ENCODE peak calls at places on chromosomes 6 and 20, in nine cellular contexts. One of them, this sample, is unnamed.

GRCh38 chr6:14270925-14271791 is 153.6 kb downstream of the CD83 start:
- DNase-seq in AG09309: peak
- DNase-seq in Peyer's patch: no peak
- DNase-seq in AG10803: peak
- DNase-seq in thyroid gland: no peak
- DNase-seq in fibroblast of pulmonary artery: peak
- DNase-seq in uterus: no peak
- DNase-seq in fibroblast of mammary gland: peak
- DNase-seq in left ventricle myocardium inferior: no peak
- DNase-seq in this sample: peak

GRCh38 chr6:133964052-133964451 is 11.0 kb downstream of the TBPL1 start:
- DNase-seq in fibroblast of pulmonary artery: peak
- DNase-seq in Peyer's patch: no peak
- DNase-seq in uterus: no peak
- DNase-seq in left ventricle myocardium inferior: no peak
- DNase-seq in thyroid gland: no peak
- DNase-seq in AG10803: peak
- DNase-seq in AG09309: peak
- DNase-seq in fibroblast of mammary gland: peak
- DNase-seq in this sample: peak

GRCh38 chr6:160972111-160972510 is 19.5 kb upstream of the MAP3K4 start:
- DNase-seq in thyroid gland: no peak
- DNase-seq in left ventricle myocardium inferior: no peak
- DNase-seq in Peyer's patch: no peak
- DNase-seq in AG10803: peak
- DNase-seq in uterus: no peak
- DNase-seq in fibroblast of pulmonary artery: peak
- DNase-seq in fibroblast of mammary gland: peak
- DNase-seq in AG09309: peak
- DNase-seq in this sample: peak

GRCh38 chr20:24034820-24035219 is 46.2 kb upstream of the GGTLC1 start:
- DNase-seq in fibroblast of mammary gland: no peak
- DNase-seq in AG10803: peak
- DNase-seq in AG09309: no peak
- DNase-seq in uterus: no peak
- DNase-seq in left ventricle myocardium inferior: no peak
- DNase-seq in Peyer's patch: no peak
- DNase-seq in thyroid gland: peak
- DNase-seq in fibroblast of pulmonary artery: peak
- DNase-seq in this sample: no peak

GRCh38 chr6:128421788-128422187 is 98.6 kb downstream of the PTPRK start:
- DNase-seq in thyroid gland: no peak
- DNase-seq in AG09309: no peak
- DNase-seq in AG10803: no peak
- DNase-seq in fibroblast of mammary gland: no peak
- DNase-seq in uterus: no peak
- DNase-seq in fibroblast of pulmonary artery: no peak
- DNase-seq in Peyer's patch: no peak
- DNase-seq in left ventricle myocardium inferior: no peak
- DNase-seq in this sample: no peak

GRCh38 chr6:4786936-4787504 is 10.8 kb downstream of the CDYL start:
- DNase-seq in Peyer's patch: no peak
- DNase-seq in AG10803: no peak
- DNase-seq in thyroid gland: no peak
- DNase-seq in fibroblast of mammary gland: no peak
- DNase-seq in uterus: no peak
- DNase-seq in left ventricle myocardium inferior: no peak
- DNase-seq in AG09309: no peak
- DNase-seq in fibroblast of pulmonary artery: no peak
- DNase-seq in this sample: no peak

GRCh38 chr6:38955876-38956275 is 92.7 kb upstream of the GLP1R start:
- DNase-seq in Peyer's patch: no peak
- DNase-seq in uterus: no peak
- DNase-seq in fibroblast of mammary gland: no peak
- DNase-seq in fibroblast of pulmonary artery: no peak
- DNase-seq in AG10803: no peak
- DNase-seq in left ventricle myocardium inferior: peak
- DNase-seq in thyroid gland: peak
- DNase-seq in AG09309: no peak
- DNase-seq in this sample: no peak

GRCh38 chr20:1579488-1579887 is 22.0 kb upstream of the SIRPD start:
- DNase-seq in uterus: no peak
- DNase-seq in AG09309: no peak
- DNase-seq in Peyer's patch: no peak
- DNase-seq in fibroblast of mammary gland: no peak
- DNase-seq in left ventricle myocardium inferior: no peak
- DNase-seq in AG10803: no peak
- DNase-seq in thyroid gland: no peak
- DNase-seq in fibroblast of pulmonary artery: no peak
- DNase-seq in this sample: no peak

GRCh38 chr6:123640567-123641187 is 3.9 kb upstream of the TRDN start:
- DNase-seq in AG10803: no peak
- DNase-seq in AG09309: no peak
- DNase-seq in Peyer's patch: no peak
- DNase-seq in thyroid gland: no peak
- DNase-seq in left ventricle myocardium inferior: no peak
- DNase-seq in fibroblast of mammary gland: no peak
- DNase-seq in uterus: no peak
- DNase-seq in fibroblast of pulmonary artery: no peak
- DNase-seq in this sample: no peak

GRCh38 chr6:78829407-78829806 is 37.9 kb upstream of the IRAK1BP1 start:
- DNase-seq in AG10803: no peak
- DNase-seq in fibroblast of mammary gland: no peak
- DNase-seq in thyroid gland: no peak
- DNase-seq in fibroblast of pulmonary artery: no peak
- DNase-seq in left ventricle myocardium inferior: no peak
- DNase-seq in AG09309: no peak
- DNase-seq in Peyer's patch: no peak
- DNase-seq in uterus: no peak
- DNase-seq in this sample: no peak

GRCh38 chr6:135087403-135087802 is 32.8 kb upstream of the HBS1L start:
- DNase-seq in Peyer's patch: no peak
- DNase-seq in AG10803: no peak
- DNase-seq in fibroblast of pulmonary artery: no peak
- DNase-seq in uterus: no peak
- DNase-seq in left ventricle myocardium inferior: no peak
- DNase-seq in thyroid gland: no peak
- DNase-seq in fibroblast of mammary gland: no peak
- DNase-seq in AG09309: no peak
- DNase-seq in this sample: no peak

GRCh38 chr6:160882741-160883340 is 108.7 kb upstream of the MAP3K4 start:
- DNase-seq in thyroid gland: no peak
- DNase-seq in AG09309: peak
- DNase-seq in AG10803: peak
- DNase-seq in fibroblast of pulmonary artery: peak
- DNase-seq in uterus: no peak
- DNase-seq in fibroblast of mammary gland: peak
- DNase-seq in Peyer's patch: no peak
- DNase-seq in left ventricle myocardium inferior: no peak
- DNase-seq in this sample: peak

GRCh38 chr6:167324111-167324510 is 775 bp upstream of the TTLL2 start:
- DNase-seq in fibroblast of pulmonary artery: no peak
- DNase-seq in Peyer's patch: no peak
- DNase-seq in uterus: no peak
- DNase-seq in AG09309: no peak
- DNase-seq in fibroblast of mammary gland: no peak
- DNase-seq in thyroid gland: no peak
- DNase-seq in AG10803: no peak
- DNase-seq in left ventricle myocardium inferior: no peak
- DNase-seq in this sample: peak

GRCh38 chr6:4114123-4114522 is 21.3 kb downstream of the ECI2 start:
- DNase-seq in thyroid gland: no peak
- DNase-seq in AG10803: no peak
- DNase-seq in fibroblast of mammary gland: peak
- DNase-seq in AG09309: no peak
- DNase-seq in fibroblast of pulmonary artery: no peak
- DNase-seq in Peyer's patch: no peak
- DNase-seq in uterus: no peak
- DNase-seq in left ventricle myocardium inferior: no peak
- DNase-seq in this sample: peak

GRCh38 chr6:12331951-12332749 is 42.0 kb downstream of the EDN1 start:
- DNase-seq in AG10803: peak
- DNase-seq in uterus: no peak
- DNase-seq in fibroblast of pulmonary artery: peak
- DNase-seq in left ventricle myocardium inferior: no peak
- DNase-seq in fibroblast of mammary gland: no peak
- DNase-seq in AG09309: no peak
- DNase-seq in Peyer's patch: no peak
- DNase-seq in thyroid gland: no peak
- DNase-seq in this sample: peak

GRCh38 chr6:111651185-111652034 is 45.7 kb upstream of the TRAF3IP2 start:
- DNase-seq in left ventricle myocardium inferior: no peak
- DNase-seq in AG09309: no peak
- DNase-seq in Peyer's patch: no peak
- DNase-seq in fibroblast of mammary gland: peak
- DNase-seq in thyroid gland: no peak
- DNase-seq in AG10803: no peak
- DNase-seq in fibroblast of pulmonary artery: no peak
- DNase-seq in uterus: no peak
- DNase-seq in this sample: no peak

GRCh38 chr6:30763618-30764489 is 19.5 kb upstream of the IER3 start:
- DNase-seq in Peyer's patch: no peak
- DNase-seq in left ventricle myocardium inferior: no peak
- DNase-seq in AG09309: no peak
- DNase-seq in fibroblast of pulmonary artery: peak
- DNase-seq in fibroblast of mammary gland: no peak
- DNase-seq in uterus: no peak
- DNase-seq in AG10803: no peak
- DNase-seq in thyroid gland: peak
- DNase-seq in this sample: no peak
- TF ChIP-seq CTCF in Peyer's patch: no peak
- TF ChIP-seq CTCF in left ventricle myocardium inferior: peak
- TF ChIP-seq CTCF in AG09309: no peak
- TF ChIP-seq CTCF in fibroblast of pulmonary artery: peak
- TF ChIP-seq CTCF in fibroblast of mammary gland: no peak
- TF ChIP-seq CTCF in uterus: no peak
- TF ChIP-seq CTCF in AG10803: peak
- TF ChIP-seq CTCF in thyroid gland: no peak
- TF ChIP-seq CTCF in this sample: peak

DNA sequence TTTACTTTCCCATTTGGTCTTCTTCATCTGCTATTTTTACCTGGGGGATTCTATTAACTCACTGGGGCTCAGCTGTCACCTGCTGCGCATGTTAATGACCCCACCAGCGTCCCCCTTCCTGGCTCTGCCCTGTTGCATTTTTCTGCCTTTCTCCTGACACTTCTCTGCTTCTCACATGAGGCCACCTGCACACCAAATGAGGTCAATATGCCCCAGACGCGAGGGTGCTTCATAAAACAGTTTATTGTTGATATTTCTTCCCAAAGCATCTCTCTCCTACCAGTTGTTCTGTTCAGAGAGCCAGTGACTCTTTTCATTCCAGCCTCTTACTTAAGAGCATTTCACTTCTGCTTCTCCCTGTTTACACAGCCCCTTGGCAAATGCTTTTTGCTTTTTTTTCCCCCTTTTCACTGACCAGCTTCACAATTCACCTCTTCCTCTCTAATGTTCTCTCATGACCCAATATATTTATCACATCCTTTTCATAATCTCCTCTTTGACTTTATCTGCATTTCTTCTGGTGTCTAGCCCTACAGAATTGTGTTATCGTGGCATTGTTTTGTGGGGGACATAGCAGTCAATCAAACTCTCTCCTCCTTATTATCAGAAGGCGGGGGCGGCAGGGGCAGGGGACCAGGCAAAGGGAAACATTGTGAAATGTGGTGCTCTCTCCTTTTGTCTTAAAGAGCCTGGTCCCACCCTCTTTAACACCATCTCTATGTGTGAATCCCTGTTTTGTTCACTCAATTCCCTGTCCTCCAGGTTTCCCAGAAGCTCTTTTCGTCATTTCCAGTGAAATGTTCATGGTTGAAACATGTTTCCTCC is 545.8 kb upstream of the CITED2 start:
- DNase-seq in fibroblast of mammary gland: no peak
- DNase-seq in left ventricle myocardium inferior: no peak
- DNase-seq in fibroblast of pulmonary artery: peak
- DNase-seq in thyroid gland: peak
- DNase-seq in AG10803: no peak
- DNase-seq in uterus: no peak
- DNase-seq in AG09309: no peak
- DNase-seq in Peyer's patch: no peak
- DNase-seq in this sample: no peak
- H3K4me3 ChIP-seq in fibroblast of mammary gland: no peak
- H3K4me3 ChIP-seq in left ventricle myocardium inferior: no peak
- H3K4me3 ChIP-seq in fibroblast of pulmonary artery: no peak
- H3K4me3 ChIP-seq in thyroid gland: no peak
- H3K4me3 ChIP-seq in AG10803: no peak
- H3K4me3 ChIP-seq in uterus: no peak
- H3K4me3 ChIP-seq in AG09309: no peak
- H3K4me3 ChIP-seq in Peyer's patch: no peak
- H3K4me3 ChIP-seq in this sample: no peak

GRCh38 chr6:37027811-37028469 is 22.5 kb downstream of the FGD2 start:
- DNase-seq in left ventricle myocardium inferior: no peak
- DNase-seq in thyroid gland: no peak
- DNase-seq in fibroblast of mammary gland: no peak
- DNase-seq in AG10803: no peak
- DNase-seq in AG09309: no peak
- DNase-seq in Peyer's patch: no peak
- DNase-seq in uterus: no peak
- DNase-seq in fibroblast of pulmonary artery: no peak
- DNase-seq in this sample: no peak
- TF ChIP-seq CTCF in left ventricle myocardium inferior: no peak
- TF ChIP-seq CTCF in thyroid gland: no peak
- TF ChIP-seq CTCF in fibroblast of mammary gland: no peak
- TF ChIP-seq CTCF in AG10803: no peak
- TF ChIP-seq CTCF in AG09309: no peak
- TF ChIP-seq CTCF in Peyer's patch: no peak
- TF ChIP-seq CTCF in uterus: no peak
- TF ChIP-seq CTCF in fibroblast of pulmonary artery: no peak
- TF ChIP-seq CTCF in this sample: no peak

GRCh38 chr6:27667016-27667415 is 194.1 kb upstream of the ZNF184 start:
- DNase-seq in thyroid gland: no peak
- DNase-seq in AG09309: no peak
- DNase-seq in left ventricle myocardium inferior: no peak
- DNase-seq in uterus: no peak
- DNase-seq in fibroblast of pulmonary artery: no peak
- DNase-seq in Peyer's patch: no peak
- DNase-seq in fibroblast of mammary gland: no peak
- DNase-seq in AG10803: no peak
- DNase-seq in this sample: no peak

GRCh38 chr6:27669798-27670301 is 196.9 kb upstream of the ZNF184 start:
- DNase-seq in fibroblast of mammary gland: no peak
- DNase-seq in uterus: no peak
- DNase-seq in Peyer's patch: no peak
- DNase-seq in AG10803: no peak
- DNase-seq in left ventricle myocardium inferior: no peak
- DNase-seq in fibroblast of pulmonary artery: no peak
- DNase-seq in thyroid gland: no peak
- DNase-seq in AG09309: no peak
- DNase-seq in this sample: no peak

GRCh38 chr6:27668442-27669275 is 195.8 kb upstream of the ZNF184 start:
- DNase-seq in AG10803: peak
- DNase-seq in fibroblast of mammary gland: peak
- DNase-seq in fibroblast of pulmonary artery: peak
- DNase-seq in uterus: peak
- DNase-seq in AG09309: no peak
- DNase-seq in Peyer's patch: no peak
- DNase-seq in left ventricle myocardium inferior: no peak
- DNase-seq in thyroid gland: peak
- DNase-seq in this sample: peak

GRCh38 chr6:27669278-27669797 is 196.4 kb upstream of the ZNF184 start:
- DNase-seq in fibroblast of pulmonary artery: no peak
- DNase-seq in thyroid gland: no peak
- DNase-seq in fibroblast of mammary gland: no peak
- DNase-seq in Peyer's patch: no peak
- DNase-seq in AG09309: no peak
- DNase-seq in AG10803: no peak
- DNase-seq in left ventricle myocardium inferior: no peak
- DNase-seq in uterus: no peak
- DNase-seq in this sample: peak

GRCh38 chr6:27667651-27668441 is 194.9 kb upstream of the ZNF184 start:
- DNase-seq in uterus: no peak
- DNase-seq in left ventricle myocardium inferior: no peak
- DNase-seq in Peyer's patch: no peak
- DNase-seq in AG10803: no peak
- DNase-seq in fibroblast of mammary gland: peak
- DNase-seq in AG09309: no peak
- DNase-seq in fibroblast of pulmonary artery: no peak
- DNase-seq in thyroid gland: no peak
- DNase-seq in this sample: no peak
- H3K4me3 ChIP-seq in uterus: no peak
- H3K4me3 ChIP-seq in left ventricle myocardium inferior: peak
- H3K4me3 ChIP-seq in Peyer's patch: no peak
- H3K4me3 ChIP-seq in AG10803: peak
- H3K4me3 ChIP-seq in fibroblast of mammary gland: peak
- H3K4me3 ChIP-seq in AG09309: peak
- H3K4me3 ChIP-seq in fibroblast of pulmonary artery: peak
- H3K4me3 ChIP-seq in thyroid gland: no peak
- H3K4me3 ChIP-seq in this sample: peak

This sample was measured in fibroblast of the aortic adventitia.